ENCODE peak calls at places on chromosome 13, in eight cellular contexts. P is fibroblast of lung; V is CD4-positive, CD25-positive, alpha-beta regulatory T cell; U is IMR-90; A is mammary epithelial cell; C is heart left ventricle; L is left ventricle myocardium inferior; Y is naive thymus-derived CD4-positive, alpha-beta T cell. X is an unnamed sample. For H3K27me3 and H3K4me1, the result is how much of the 10 kb centered on the place peaks cover.

GRCh38 chr13:80447747-80448146 is 106.8 kb upstream of the SPRY2 start:
- DNase-seq in Y (no peak), U (no peak), A (no peak), P (no peak), L (no peak), V (no peak), C (no peak), X (no peak)

GRCh38 chr13:106548064-106548696 is 12.7 kb upstream of the EFNB2 start:
- DNase-seq in A (no peak), L (no peak), C (no peak), U (peak), Y (no peak), P (peak), V (no peak), X (no peak)

GRCh38 chr13:75251188-75251587 is 230.8 kb downstream of the TBC1D4 start:
- DNase-seq in V (no peak), U (no peak), A (no peak), L (no peak), Y (no peak), P (no peak), C (no peak), X (peak)

GRCh38 chr13:40776681-40777165 is 5.7 kb upstream of the MRPS31 start:
- DNase-seq in V (peak), Y (peak), U (peak), A (peak), C (no peak), L (no peak), P (peak), X (peak)

GRCh38 chr13:40590112-40590862 is 76.2 kb downstream of the FOXO1 start:
- DNase-seq in P (no peak), A (no peak), L (no peak), V (no peak), C (no peak), Y (no peak), U (no peak), X (no peak)

GRCh38 chr13:51518847-51519246 is 65.4 kb upstream of the WDFY2 start:
- DNase-seq in C (no peak), V (no peak), A (peak), P (no peak), Y (no peak), L (no peak), U (peak), X (peak)

GRCh38 chr13:94956407-94957110 is 244.2 kb upstream of the SOX21 start:
- DNase-seq in A (no peak), C (no peak), U (no peak), V (no peak), L (no peak), Y (no peak), P (no peak), X (no peak)

GRCh38 chr13:79679334-79679733 is 198.4 kb downstream of the NDFIP2 start:
- DNase-seq in L (peak), V (no peak), Y (peak), C (peak), U (peak), P (peak), A (peak), X (peak)

GRCh38 chr13:79267560-79267959 is 138.5 kb downstream of the RBM26 start:
- DNase-seq in L (no peak), C (no peak), A (no peak), V (no peak), U (no peak), Y (no peak), P (no peak), X (no peak)

GRCh38 chr13:111204438-111205177 is 89.5 kb downstream of the ARHGEF7 start:
- DNase-seq in V (no peak), P (peak), A (peak), C (peak), U (peak), Y (no peak), L (peak), X (peak)

GRCh38 chr13:46552302-46552680 is 679 bp upstream of the LRCH1 start:
- DNase-seq in Y (no peak), C (peak), P (no peak), A (no peak), V (no peak), U (no peak), L (no peak), X (peak)

GRCh38 chr13:108178105-108178504 is 37.2 kb downstream of the LIG4 start:
- DNase-seq in U (no peak), Y (no peak), V (no peak), P (no peak), L (no peak), A (no peak), C (no peak), X (no peak)

GRCh38 chr13:50326746-50327145 is 311.5 kb downstream of the KCNRG start:
- DNase-seq in C (no peak), Y (no peak), P (no peak), A (no peak), V (no peak), L (no peak), U (no peak), X (peak)

GRCh38 chr13:35979378-35979911 is 151.7 kb downstream of the DCLK1 start:
- DNase-seq in U (peak), L (peak), Y (no peak), P (peak), A (peak), C (peak), V (no peak), X (peak)

GRCh38 chr13:94679614-94680013 is 32.7 kb downstream of the SOX21 start:
- DNase-seq in Y (no peak), C (no peak), P (no peak), L (no peak), V (no peak), A (no peak), U (no peak), X (no peak)

GRCh38 chr13:106182404-106182803 is 353.1 kb downstream of the EFNB2 start:
- DNase-seq in P (peak), L (no peak), V (no peak), U (peak), Y (no peak), C (no peak), A (peak), X (peak)

GRCh38 chr13:75832812-75833211 is 196.7 kb downstream of the LMO7 start:
- DNase-seq in P (no peak), Y (no peak), A (no peak), C (no peak), V (no peak), U (no peak), L (no peak), X (no peak)

GRCh38 chr13:44267966-44268365 is 105.7 kb upstream of the SERP2 start:
- DNase-seq in V (no peak), A (peak), U (peak), P (peak), C (no peak), L (no peak), Y (no peak), X (peak)

GRCh38 chr13:30623392-30623791 is 5.7 kb downstream of the USPL1 start:
- DNase-seq in C (no peak), Y (no peak), L (no peak), V (no peak), A (no peak), U (no peak), P (no peak), X (no peak)

GRCh38 chr13:112734696-112735547 is 45.1 kb downstream of the ATP11A start:
- DNase-seq in V (no peak), C (no peak), L (no peak), Y (no peak), P (no peak), U (peak), A (no peak), X (no peak)

GRCh38 chr13:24251525-24251924 is 57.9 kb upstream of the C1QTNF9 start:
- DNase-seq in P (no peak), V (peak), U (no peak), L (no peak), Y (peak), C (no peak), A (no peak), X (no peak)

GRCh38 chr13:75178436-75178835 is 303.5 kb downstream of the TBC1D4 start:
- DNase-seq in U (no peak), Y (no peak), P (no peak), C (no peak), A (peak), L (no peak), V (no peak), X (peak)

GRCh38 chr13:81001828-81002385 is 661.0 kb upstream of the SPRY2 start:
- DNase-seq in A (no peak), P (no peak), Y (no peak), C (no peak), L (no peak), U (no peak), V (no peak), X (no peak)

GRCh38 chr13:34459856-34460255 is 482.2 kb upstream of the NBEA start:
- DNase-seq in L (no peak), Y (no peak), C (no peak), P (no peak), V (no peak), U (no peak), A (no peak), X (no peak)

GRCh38 chr13:93309886-93310520 is 83.4 kb downstream of the GPC6 start:
- DNase-seq in V (no peak), P (peak), A (peak), C (no peak), L (no peak), Y (no peak), U (peak), X (peak)

GRCh38 chr13:42990147-42990990 is 1.7 kb downstream of the EPSTI1 start:
- DNase-seq in U (peak), V (no peak), A (no peak), C (no peak), L (no peak), P (peak), Y (no peak), X (peak)
- H3K4me3 ChIP-seq in U (no peak), V (peak), A (no peak), C (peak), L (peak), P (no peak), Y (peak), X (no peak)

DNA sequence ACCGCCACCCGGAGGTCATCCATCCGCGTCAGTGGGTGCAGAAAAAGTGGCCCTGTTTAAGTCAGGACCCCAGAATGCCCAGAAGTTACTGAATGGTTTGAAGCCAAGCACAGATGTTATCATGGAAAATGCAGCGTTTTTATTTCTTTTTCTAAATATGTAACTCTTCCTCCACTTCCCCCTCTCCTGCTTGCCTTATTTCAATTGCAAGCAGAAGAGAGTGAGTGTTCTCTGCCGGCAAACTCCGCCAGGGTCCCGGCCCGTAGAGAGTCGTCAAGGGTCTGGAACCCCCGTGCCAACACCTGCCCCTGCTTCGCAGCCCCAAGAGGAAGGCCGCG is 913 bp upstream of the PDX1 start:
- DNase-seq in L (no peak), U (no peak), C (no peak), P (no peak), V (no peak), Y (no peak), A (no peak), X (no peak)
- H3K27me3 ChIP-seq in L (half or more), U (half or more), C (half or more), P (half or more), V (under half), Y (under half), A (half or more), X (half or more)

DNA sequence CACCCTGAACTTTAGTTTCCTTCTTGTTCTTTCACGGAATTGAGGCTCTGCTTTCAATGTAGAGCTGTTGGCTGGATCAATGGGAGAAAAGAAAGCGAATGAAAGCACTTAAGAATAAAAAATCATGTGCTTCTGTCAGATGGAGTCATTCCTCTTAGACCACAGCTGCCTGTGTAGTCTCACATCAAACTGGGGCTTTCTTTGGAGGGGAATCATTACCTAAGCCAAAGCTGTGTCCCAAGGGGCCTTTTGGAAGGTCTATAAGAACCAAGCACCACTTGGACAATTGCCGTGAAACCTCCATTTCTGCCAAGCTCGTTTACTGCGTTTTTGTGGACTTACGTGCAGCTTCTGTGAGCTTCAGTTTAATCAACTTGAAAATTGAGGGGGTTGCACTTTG is 44.2 kb upstream of the RNF113B start:
- DNase-seq in C (no peak), P (no peak), Y (no peak), U (no peak), A (no peak), L (no peak), V (no peak), X (no peak)
- H3K4me1 ChIP-seq in C (under half), P (under half), Y (under half), U (under half), A (under half), L (under half), V (under half), X (under half)

DNA sequence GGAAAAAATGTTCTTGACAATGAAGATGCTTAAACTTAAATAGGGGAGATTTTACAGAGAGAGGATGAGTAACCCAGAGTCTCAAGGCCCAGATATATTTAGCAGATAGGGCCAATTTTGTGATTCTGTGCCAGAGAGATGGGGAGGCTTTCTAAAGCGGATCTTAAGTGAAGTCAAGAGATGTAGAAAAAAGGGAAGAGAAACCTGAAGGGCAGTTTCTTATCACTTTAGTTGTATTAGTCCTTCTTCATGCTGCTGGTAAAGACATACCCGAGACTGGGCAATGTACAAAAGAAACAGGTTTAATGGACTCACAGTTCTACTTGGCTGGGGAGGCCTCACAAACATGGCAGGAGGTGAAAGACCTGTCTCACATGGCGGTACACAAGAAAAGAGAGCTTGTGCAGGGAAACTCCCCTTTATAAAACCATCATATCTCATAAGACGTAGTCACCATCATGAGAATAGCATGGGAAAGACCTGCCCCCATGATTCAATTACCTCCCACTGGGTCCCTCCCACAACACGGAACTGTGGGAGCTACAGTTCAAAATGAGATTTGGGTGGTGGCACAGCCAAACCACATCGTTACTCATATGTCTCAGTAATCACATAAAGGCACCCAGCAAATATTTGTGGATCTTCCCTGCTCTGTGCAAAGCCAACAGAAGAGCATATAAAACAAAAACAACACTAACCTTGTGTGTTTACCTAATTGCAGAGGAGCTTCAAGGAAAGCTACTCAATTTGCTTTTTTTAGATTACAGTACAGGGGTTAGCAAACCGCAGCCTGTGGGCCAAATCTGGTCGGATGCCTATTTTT is 102.6 kb upstream of the MYCBP2 start:
- DNase-seq in C (no peak), U (no peak), Y (peak), V (no peak), P (no peak), A (peak), L (no peak), X (peak)
- H3K4me3 ChIP-seq in C (no peak), U (no peak), Y (no peak), V (no peak), P (no peak), A (no peak), L (no peak), X (no peak)

GRCh38 chr13:22144806-22145205 is 473.9 kb downstream of the FGF9 start:
- DNase-seq in Y (no peak), C (no peak), A (no peak), L (no peak), U (no peak), V (no peak), P (no peak), X (no peak)

GRCh38 chr13:22138947-22139346 is 468.1 kb downstream of the FGF9 start:
- DNase-seq in A (no peak), Y (no peak), U (no peak), L (no peak), V (no peak), C (no peak), P (no peak), X (no peak)

GRCh38 chr13:22137361-22138050 is 466.6 kb downstream of the FGF9 start:
- DNase-seq in V (no peak), U (no peak), C (no peak), L (no peak), P (no peak), A (no peak), Y (no peak), X (no peak)

GRCh38 chr13:22143671-22144070 is 472.8 kb downstream of the FGF9 start:
- DNase-seq in P (no peak), A (peak), C (no peak), Y (no peak), U (no peak), L (no peak), V (no peak), X (no peak)

GRCh38 chr13:22141636-22142035 is 470.8 kb downstream of the FGF9 start:
- DNase-seq in P (peak), U (no peak), A (no peak), Y (no peak), C (no peak), V (no peak), L (no peak), X (no peak)
- H3K27me3 ChIP-seq in P (under half), U (under half), A (under half), Y (under half), C (under half), V (under half), L (under half), X (under half)